ENCODE peak calls at places on chromosomes 16 and 17, in eight cellular contexts. H is Peyer's patch; V is tibial artery; C is mammary epithelial cell; R is pancreas; J is effector memory CD4-positive, alpha-beta T cell; U is sigmoid colon; M is A673. G is an unnamed sample. For H3K36me3 and H3K9me3, the result is how much of the 10 kb centered on the place peaks cover.

GRCh38 chr17:31754239-31754945 is 104.7 kb downstream of the COPRS start:
- DNase-seq in M (no peak), U (no peak), C (peak), H (peak), R (no peak), J (no peak), V (no peak), G (no peak)

GRCh38 chr17:79664925-79665738 is 54.3 kb upstream of the RBFOX3 start:
- DNase-seq in R (peak), V (peak), U (peak), H (peak), J (no peak), M (no peak), C (peak), G (peak)

GRCh38 chr16:28324235-28324886 is 32.0 kb downstream of the SBK1 start:
- DNase-seq in C (no peak), M (no peak), J (no peak), H (peak), U (peak), V (no peak), R (no peak), G (no peak)

GRCh38 chr17:60392845-60393702 is 1.1 kb upstream of the USP32 start:
- DNase-seq in V (peak), U (peak), C (peak), R (no peak), M (peak), H (peak), J (no peak), G (peak)

GRCh38 chr17:57985675-57985974 is 2.4 kb downstream of the VEZF1 start:
- DNase-seq in U (no peak), V (no peak), H (no peak), C (peak), J (no peak), M (peak), R (no peak), G (no peak)

GRCh38 chr17:50635720-50636144 is 1.1 kb downstream of the ABCC3 start:
- DNase-seq in J (no peak), V (no peak), M (no peak), H (no peak), R (no peak), U (no peak), C (no peak), G (no peak)

GRCh38 chr16:79013004-79013403 is 587.5 kb downstream of the MAF start:
- DNase-seq in U (no peak), J (no peak), M (no peak), H (no peak), V (no peak), C (no peak), R (no peak), G (no peak)

GRCh38 chr17:1580979-1581676 is 18.5 kb upstream of the PITPNA start:
- DNase-seq in H (no peak), C (no peak), R (no peak), M (no peak), V (no peak), J (no peak), U (no peak), G (peak)

GRCh38 chr16:85412911-85413520 is 200.1 kb upstream of the GSE1 start:
- DNase-seq in R (peak), H (peak), V (no peak), U (peak), J (no peak), C (no peak), M (no peak), G (no peak)

GRCh38 chr17:6244796-6245195 is 174.6 kb downstream of the WSCD1 start:
- DNase-seq in C (peak), M (no peak), U (no peak), R (no peak), J (no peak), H (no peak), V (no peak), G (no peak)

GRCh38 chr16:14629612-14629918 is 495 bp downstream of the PARN start:
- DNase-seq in J (peak), R (no peak), H (no peak), M (no peak), C (peak), U (no peak), V (no peak), G (no peak)

GRCh38 chr16:14629919-14630619 is at the start of gene PARN:
- DNase-seq in C (peak), J (peak), M (peak), H (peak), V (peak), U (peak), R (peak), G (peak)

GRCh38 chr16:14627088-14627487 is 3.0 kb downstream of the PARN start:
- DNase-seq in R (no peak), C (no peak), V (no peak), U (no peak), H (no peak), J (no peak), M (no peak), G (no peak)

GRCh38 chr16:14632693-14633569 is at the start of gene BFAR:
- DNase-seq in H (peak), C (peak), J (peak), M (peak), R (peak), V (peak), U (peak), G (peak)

GRCh38 chr16:14628806-14629611 is 1.1 kb downstream of the PARN start:
- DNase-seq in H (no peak), V (no peak), M (no peak), R (no peak), C (peak), U (no peak), J (no peak), G (no peak)
- H3K27ac ChIP-seq in H (peak), V (peak), M (peak), R (no peak), C (peak), U (peak), J (peak), G (peak)

DNA sequence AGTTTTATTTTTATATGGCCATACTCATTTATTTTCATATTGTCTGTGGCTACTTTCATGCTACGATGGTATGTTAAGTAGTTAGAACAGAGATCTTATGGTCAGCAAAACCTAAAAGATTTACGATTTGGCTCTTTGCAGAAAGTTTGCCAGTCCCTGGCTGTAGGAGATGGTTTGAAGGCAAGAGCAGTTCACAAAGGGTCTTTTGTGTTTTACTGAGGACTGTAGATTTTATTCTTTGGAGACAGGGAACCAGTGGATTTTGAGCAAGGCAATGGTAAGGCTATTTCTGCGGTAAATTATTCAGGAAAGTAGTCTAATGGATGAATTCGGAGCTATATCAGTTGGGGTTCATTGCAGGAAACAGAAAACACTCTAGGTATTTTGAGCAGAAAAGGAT is 90.7 kb downstream of the WWP2 start:
- DNase-seq in U (no peak), H (no peak), C (no peak), M (no peak), V (no peak), J (no peak), R (no peak), G (no peak)
- H3K36me3 ChIP-seq in U (under half), H (under half), C (under half), M (under half), V (under half), J (under half), R (under half), G (under half)

DNA sequence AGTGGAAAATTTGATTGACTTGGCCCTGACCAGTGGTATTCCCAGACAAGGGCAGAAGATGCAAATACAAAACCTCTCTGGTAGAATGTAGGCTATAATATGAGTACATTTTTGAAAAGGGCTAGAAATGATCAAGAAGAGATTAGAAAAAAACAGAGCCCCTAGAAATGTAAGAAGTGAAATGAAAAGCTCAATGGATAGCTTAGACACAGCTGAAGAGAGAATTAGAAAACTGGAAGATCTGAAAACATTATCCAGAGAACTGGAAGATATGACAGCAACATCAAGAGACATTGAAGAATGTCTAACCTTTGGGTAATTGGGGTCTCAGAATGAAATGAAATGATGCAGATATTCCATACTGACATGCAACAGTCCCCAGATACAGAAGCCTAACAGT is 105.2 kb upstream of the ZNF750 start:
- DNase-seq in M (no peak), R (no peak), J (no peak), C (no peak), H (no peak), U (no peak), V (no peak), G (no peak)
- H3K9me3 ChIP-seq in M (under half), R (under half), J (under half), C (under half), H (under half), U (under half), V (under half), G (under half)

DNA sequence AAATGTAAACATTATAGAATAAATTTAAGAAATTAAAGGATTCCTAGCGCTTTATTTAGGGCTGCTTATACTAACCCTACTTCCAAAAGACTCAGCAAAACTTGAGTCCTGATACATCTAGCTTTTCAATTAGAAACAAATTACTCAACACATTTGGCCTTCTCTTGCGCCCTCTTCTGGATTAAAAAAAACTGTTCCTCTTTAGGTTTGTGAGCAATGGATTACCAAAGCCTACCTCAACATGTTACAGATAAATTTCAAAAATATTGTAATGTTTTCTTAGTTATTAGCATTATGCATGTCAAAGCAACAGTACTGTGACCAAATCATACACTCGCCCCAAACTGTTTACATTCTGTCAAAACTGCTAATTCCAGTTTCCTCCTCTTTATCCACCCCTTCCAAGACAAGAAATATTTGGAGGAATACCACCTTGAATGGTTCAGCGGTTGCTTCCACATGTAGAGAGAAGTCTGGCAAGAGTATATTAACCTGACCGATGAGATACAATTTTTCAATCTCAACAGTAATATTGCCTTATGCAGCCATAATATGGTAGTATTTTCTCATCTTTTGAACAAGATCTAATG is 2.7 kb downstream of the NUFIP2 start:
- DNase-seq in H (no peak), M (peak), C (peak), J (no peak), U (no peak), V (no peak), R (no peak), G (peak)
- H3K27ac ChIP-seq in H (peak), M (peak), C (peak), J (peak), U (peak), V (peak), R (peak), G (peak)

GRCh38 chr17:76326306-76326705 is 18.2 kb upstream of the QRICH2 start:
- DNase-seq in C (no peak), U (no peak), H (no peak), R (no peak), V (no peak), J (no peak), M (no peak), G (no peak)
- H3K36me3 ChIP-seq in C (under half), U (under half), H (under half), R (under half), V (under half), J (under half), M (under half), G (under half)

G was measured in colonic mucosa.